ENCODE peak calls at places on chromosome 10, in five cellular contexts. One of them, this sample, is unnamed.

GRCh38 chr10:85874208-85874607 is 492.4 kb downstream of the GRID1 start:
- DNase-seq in upper lobe of left lung: no peak
- DNase-seq in SK-N-SH: no peak
- DNase-seq in A549: no peak
- DNase-seq in stomach: no peak
- DNase-seq in this sample: no peak

GRCh38 chr10:125158528-125159485 is 1.6 kb downstream of the CTBP2 start:
- DNase-seq in upper lobe of left lung: peak; percentile 60
- DNase-seq in stomach: peak; percentile 53
- DNase-seq in A549: peak; percentile 42
- DNase-seq in SK-N-SH: peak; percentile 81
- DNase-seq in this sample: no peak

GRCh38 chr10:31896972-31897384 is 31.7 kb downstream of the ARHGAP12 start:
- DNase-seq in stomach: no peak
- DNase-seq in A549: peak; percentile 75
- DNase-seq in upper lobe of left lung: no peak
- DNase-seq in SK-N-SH: no peak
- DNase-seq in this sample: no peak

GRCh38 chr10:70806841-70807240 is 8.9 kb upstream of the SGPL1 start:
- DNase-seq in upper lobe of left lung: no peak
- DNase-seq in SK-N-SH: no peak
- DNase-seq in stomach: no peak
- DNase-seq in A549: no peak
- DNase-seq in this sample: peak; percentile 37

GRCh38 chr10:13614530-13615332 is 28.0 kb downstream of the PRPF18 start:
- DNase-seq in SK-N-SH: peak; percentile 53
- DNase-seq in upper lobe of left lung: no peak
- DNase-seq in A549: peak; percentile 20
- DNase-seq in stomach: no peak
- DNase-seq in this sample: no peak

GRCh38 chr10:47173929-47174442 is 126.0 kb upstream of the GDF10 start:
- DNase-seq in stomach: no peak
- DNase-seq in A549: no peak
- DNase-seq in upper lobe of left lung: no peak
- DNase-seq in SK-N-SH: no peak
- DNase-seq in this sample: peak; percentile 57

GRCh38 chr10:54594289-54594688 is 206.7 kb downstream of the PCDH15 start:
- DNase-seq in upper lobe of left lung: no peak
- DNase-seq in A549: no peak
- DNase-seq in stomach: no peak
- DNase-seq in SK-N-SH: no peak
- DNase-seq in this sample: no peak

GRCh38 chr10:110965216-110965615 is 45.8 kb downstream of the SHOC2 start:
- DNase-seq in A549: no peak
- DNase-seq in upper lobe of left lung: no peak
- DNase-seq in stomach: no peak
- DNase-seq in SK-N-SH: no peak
- DNase-seq in this sample: no peak

GRCh38 chr10:86368987-86369386 is 2.4 kb upstream of the GRID1 start:
- DNase-seq in SK-N-SH: no peak
- DNase-seq in stomach: no peak
- DNase-seq in A549: no peak
- DNase-seq in upper lobe of left lung: peak; percentile 4
- DNase-seq in this sample: no peak

GRCh38 chr10:113960617-113961260 is 82.9 kb upstream of the ADRB1 start:
- DNase-seq in SK-N-SH: no peak
- DNase-seq in A549: peak; percentile 53
- DNase-seq in upper lobe of left lung: peak; percentile 41
- DNase-seq in stomach: peak; percentile 61
- DNase-seq in this sample: no peak

GRCh38 chr10:110864662-110865140 is 7.0 kb upstream of the PDCD4 start:
- DNase-seq in A549: no peak
- DNase-seq in stomach: no peak
- DNase-seq in SK-N-SH: no peak
- DNase-seq in upper lobe of left lung: peak; percentile 71
- DNase-seq in this sample: no peak

GRCh38 chr10:123847686-123848432 is 43.7 kb downstream of the CPXM2 start:
- DNase-seq in upper lobe of left lung: no peak
- DNase-seq in stomach: no peak
- DNase-seq in A549: peak; percentile 36
- DNase-seq in SK-N-SH: peak; percentile 54
- DNase-seq in this sample: peak; percentile 26

GRCh38 chr10:132836832-132837540 is 51.0 kb upstream of the NKX6-2 start:
- DNase-seq in SK-N-SH: peak; percentile 94
- DNase-seq in A549: peak; percentile 41
- DNase-seq in upper lobe of left lung: no peak
- DNase-seq in stomach: peak; percentile 50
- DNase-seq in this sample: no peak

GRCh38 chr10:98920807-98921206 is 314.8 kb downstream of the HPSE2 start:
- DNase-seq in upper lobe of left lung: no peak
- DNase-seq in SK-N-SH: no peak
- DNase-seq in stomach: no peak
- DNase-seq in A549: no peak
- DNase-seq in this sample: no peak

GRCh38 chr10:50152792-50153272 is 85.1 kb downstream of the WASHC2A start:
- DNase-seq in upper lobe of left lung: peak; percentile 21
- DNase-seq in SK-N-SH: peak; percentile 36
- DNase-seq in stomach: peak; percentile 37
- DNase-seq in A549: no peak
- DNase-seq in this sample: no peak

GRCh38 chr10:125639846-125640245 is 43.1 kb downstream of the TEX36 start:
- DNase-seq in A549: no peak
- DNase-seq in upper lobe of left lung: no peak
- DNase-seq in SK-N-SH: no peak
- DNase-seq in stomach: no peak
- DNase-seq in this sample: no peak

GRCh38 chr10:69901623-69902505 is 100.2 kb downstream of the COL13A1 start:
- DNase-seq in upper lobe of left lung: peak; percentile 43
- DNase-seq in stomach: peak; percentile 48
- DNase-seq in SK-N-SH: peak; percentile 92
- DNase-seq in A549: peak; percentile 52
- DNase-seq in this sample: no peak

GRCh38 chr10:131983780-131984179 is 2.1 kb upstream of the BNIP3 start:
- DNase-seq in upper lobe of left lung: no peak
- DNase-seq in A549: peak; percentile 70
- DNase-seq in stomach: no peak
- DNase-seq in SK-N-SH: no peak
- DNase-seq in this sample: no peak

GRCh38 chr10:124867304-124867703 is 65.7 kb downstream of the ABRAXAS2 start:
- DNase-seq in SK-N-SH: no peak
- DNase-seq in upper lobe of left lung: no peak
- DNase-seq in stomach: no peak
- DNase-seq in A549: no peak
- DNase-seq in this sample: no peak

GRCh38 chr10:88385601-88386203 is 197.4 kb downstream of the RNLS start:
- DNase-seq in A549: peak; percentile 70
- DNase-seq in stomach: peak; percentile 89
- DNase-seq in upper lobe of left lung: peak; percentile 83
- DNase-seq in SK-N-SH: no peak
- DNase-seq in this sample: no peak

GRCh38 chr10:13528875-13529713 is at the start of gene BEND7:
- DNase-seq in SK-N-SH: peak; percentile 95
- DNase-seq in stomach: peak; percentile 60
- DNase-seq in A549: peak; percentile 33
- DNase-seq in upper lobe of left lung: peak; percentile 47
- DNase-seq in this sample: no peak

GRCh38 chr10:102281103-102281502 is 35.8 kb downstream of the GBF1 start:
- DNase-seq in SK-N-SH: peak; percentile 36
- DNase-seq in stomach: no peak
- DNase-seq in upper lobe of left lung: no peak
- DNase-seq in A549: no peak
- DNase-seq in this sample: no peak

GRCh38 chr10:69846252-69847000 is 44.7 kb downstream of the COL13A1 start:
- DNase-seq in stomach: no peak
- DNase-seq in SK-N-SH: peak; percentile 47
- DNase-seq in upper lobe of left lung: no peak
- DNase-seq in A549: no peak
- DNase-seq in this sample: no peak

GRCh38 chr10:25177754-25178135 is 2.9 kb downstream of the GPR158 start:
- DNase-seq in upper lobe of left lung: no peak
- DNase-seq in stomach: no peak
- DNase-seq in SK-N-SH: no peak
- DNase-seq in A549: no peak
- DNase-seq in this sample: no peak

GRCh38 chr10:21751341-21752310 is 217.6 kb downstream of the MLLT10 start:
- DNase-seq in upper lobe of left lung: no peak
- DNase-seq in A549: no peak
- DNase-seq in stomach: no peak
- DNase-seq in SK-N-SH: no peak
- DNase-seq in this sample: no peak

GRCh38 chr10:99788598-99789259 is 6.3 kb downstream of the ABCC2 start:
- DNase-seq in SK-N-SH: no peak
- DNase-seq in stomach: no peak
- DNase-seq in upper lobe of left lung: no peak
- DNase-seq in A549: no peak
- DNase-seq in this sample: no peak

GRCh38 chr10:133183646-133184378 is 23.8 kb downstream of the KNDC1 start:
- DNase-seq in SK-N-SH: no peak
- DNase-seq in upper lobe of left lung: no peak
- DNase-seq in A549: no peak
- DNase-seq in stomach: no peak
- DNase-seq in this sample: no peak

GRCh38 chr10:29962451-29962850 is 96.9 kb downstream of the JCAD start:
- DNase-seq in SK-N-SH: no peak
- DNase-seq in stomach: no peak
- DNase-seq in A549: no peak
- DNase-seq in upper lobe of left lung: no peak
- DNase-seq in this sample: no peak
- TF ChIP-seq EP300 in SK-N-SH: no peak
- TF ChIP-seq EP300 in stomach: no peak
- TF ChIP-seq EP300 in A549: no peak
- TF ChIP-seq EP300 in upper lobe of left lung: no peak
- TF ChIP-seq EP300 in this sample: no peak

GRCh38 chr10:3807928-3808496 is 23.0 kb upstream of the KLF6 start:
- DNase-seq in upper lobe of left lung: no peak
- DNase-seq in stomach: no peak
- DNase-seq in A549: no peak
- DNase-seq in SK-N-SH: no peak
- DNase-seq in this sample: peak; percentile 87

GRCh38 chr10:3806603-3807002 is 21.6 kb upstream of the KLF6 start:
- DNase-seq in SK-N-SH: no peak
- DNase-seq in upper lobe of left lung: peak; percentile 52
- DNase-seq in A549: peak; percentile 90
- DNase-seq in stomach: peak; percentile 63
- DNase-seq in this sample: no peak

GRCh38 chr10:3805791-3806381 is 20.9 kb upstream of the KLF6 start:
- DNase-seq in upper lobe of left lung: peak; percentile 57
- DNase-seq in stomach: no peak
- DNase-seq in SK-N-SH: no peak
- DNase-seq in A549: peak; percentile 67
- DNase-seq in this sample: peak; percentile 91

GRCh38 chr10:3808689-3809199 is 23.7 kb upstream of the KLF6 start:
- DNase-seq in SK-N-SH: no peak
- DNase-seq in A549: no peak
- DNase-seq in upper lobe of left lung: no peak
- DNase-seq in stomach: no peak
- DNase-seq in this sample: peak; percentile 89

DNA sequence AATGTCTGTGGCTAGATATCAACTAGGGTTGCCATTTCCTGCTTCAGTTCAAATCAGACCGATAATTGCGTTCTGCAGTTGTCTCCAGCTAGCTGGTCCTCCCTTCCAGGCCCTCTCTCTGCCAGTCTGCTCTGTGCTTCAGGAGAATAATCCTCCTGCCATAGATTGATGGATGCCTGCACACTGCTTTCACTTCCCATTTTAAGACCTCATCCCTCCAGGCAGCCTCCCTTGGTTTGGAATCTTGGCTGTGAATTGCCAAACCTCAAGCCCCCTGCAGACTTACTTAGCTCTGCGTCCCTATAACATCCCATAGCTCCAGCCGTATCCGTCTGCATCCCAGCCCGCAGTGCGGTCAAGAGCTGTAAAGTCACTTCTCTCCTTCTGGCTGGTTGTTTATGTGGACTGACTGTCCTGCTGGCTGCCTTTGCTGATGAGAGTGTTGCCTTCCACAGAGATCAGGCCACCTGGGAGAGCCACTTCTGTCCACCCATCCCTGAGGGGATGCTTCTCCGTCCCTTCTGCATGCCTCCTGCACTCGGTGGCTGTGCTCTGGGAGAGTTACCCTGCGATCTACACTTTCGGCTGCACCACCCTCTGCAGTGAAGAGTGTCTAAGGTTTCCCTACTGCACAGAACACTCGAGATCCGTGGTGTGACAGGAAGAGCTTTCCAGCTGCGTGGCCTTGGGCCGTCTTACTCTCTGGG is 22.4 kb upstream of the KLF6 start:
- DNase-seq in stomach: no peak
- DNase-seq in SK-N-SH: no peak
- DNase-seq in A549: no peak
- DNase-seq in upper lobe of left lung: no peak
- DNase-seq in this sample: peak; percentile 91
- H3K4me1 ChIP-seq in stomach: peaks cover 86% of the 10 kb centered on the region
- H3K4me1 ChIP-seq in SK-N-SH: peaks cover 60% of the 10 kb centered on the region
- H3K4me1 ChIP-seq in A549: peaks cover 91% of the 10 kb centered on the region
- H3K4me1 ChIP-seq in upper lobe of left lung: peaks cover 82% of the 10 kb centered on the region
- H3K4me1 ChIP-seq in this sample: peaks cover 83% of the 10 kb centered on the region

GRCh38 chr10:45082176-45082575 is 81.5 kb downstream of the ZNF22 start:
- DNase-seq in SK-N-SH: no peak
- DNase-seq in stomach: no peak
- DNase-seq in upper lobe of left lung: no peak
- DNase-seq in A549: no peak
- DNase-seq in this sample: no peak

GRCh38 chr10:45075821-45076220 is 75.1 kb downstream of the ZNF22 start:
- DNase-seq in upper lobe of left lung: no peak
- DNase-seq in A549: no peak
- DNase-seq in SK-N-SH: no peak
- DNase-seq in stomach: no peak
- DNase-seq in this sample: no peak

GRCh38 chr10:45080321-45080720 is 79.6 kb downstream of the ZNF22 start:
- DNase-seq in stomach: no peak
- DNase-seq in upper lobe of left lung: no peak
- DNase-seq in SK-N-SH: no peak
- DNase-seq in A549: no peak
- DNase-seq in this sample: no peak

GRCh38 chr10:45071043-45071813 is 70.5 kb downstream of the ZNF22 start:
- DNase-seq in A549: no peak
- DNase-seq in SK-N-SH: no peak
- DNase-seq in upper lobe of left lung: no peak
- DNase-seq in stomach: no peak
- DNase-seq in this sample: no peak

DNA sequence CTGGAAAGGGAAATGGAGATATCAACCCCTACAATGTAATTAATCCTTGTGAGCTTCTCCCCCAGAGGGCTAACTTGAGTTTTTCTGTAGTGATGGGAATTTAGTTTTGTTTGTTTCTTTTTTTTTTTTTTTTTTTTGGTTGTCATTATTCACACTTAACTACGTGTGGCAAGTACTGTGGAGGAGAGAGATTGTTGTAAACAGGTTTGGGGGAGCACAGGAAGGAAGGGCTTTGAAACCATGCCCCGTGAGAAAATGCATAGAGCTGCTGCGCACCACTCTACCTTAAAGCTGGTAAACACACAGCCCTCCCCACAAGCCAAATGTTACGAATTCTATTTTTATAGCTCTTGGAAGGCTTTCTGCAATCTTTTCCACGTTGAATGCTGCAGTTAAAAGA is 76.1 kb downstream of the ZNF22 start:
- DNase-seq in stomach: no peak
- DNase-seq in A549: no peak
- DNase-seq in upper lobe of left lung: no peak
- DNase-seq in SK-N-SH: no peak
- DNase-seq in this sample: no peak
- H3K4me3 ChIP-seq in stomach: no peak overlapping the region
- H3K4me3 ChIP-seq in A549: no peak overlapping the region
- H3K4me3 ChIP-seq in upper lobe of left lung: no peak overlapping the region
- H3K4me3 ChIP-seq in SK-N-SH: no peak overlapping the region
- H3K4me3 ChIP-seq in this sample: no peak overlapping the region

GRCh38 chr10:72248477-72249151 is 25.1 kb upstream of the DDIT4 start:
- DNase-seq in SK-N-SH: peak; percentile 35
- DNase-seq in A549: peak; percentile 60
- DNase-seq in upper lobe of left lung: peak; percentile 94
- DNase-seq in stomach: peak; percentile 87
- DNase-seq in this sample: peak; percentile 95
- TF ChIP-seq EP300 in SK-N-SH: no peak
- TF ChIP-seq EP300 in A549: no peak
- TF ChIP-seq EP300 in upper lobe of left lung: peak; percentile 73
- TF ChIP-seq EP300 in stomach: peak; percentile 95
- TF ChIP-seq EP300 in this sample: peak; percentile 90

This sample was measured in esophagus muscularis mucosa.